ENCODE peak calls at places on chromosomes 7 and 10, in six cellular contexts. J, W, H, I, G and B are unnamed samples.

GRCh38 chr7:139647085-139647484 is 123.6 kb downstream of the CLEC2L start:
- DNase-seq in J (peak), W (no peak), H (no peak), I (no peak), G (no peak), B (no peak)

GRCh38 chr7:30785786-30786185 is 14.6 kb downstream of the MINDY4 start:
- DNase-seq in J (no peak), W (no peak), H (no peak), I (no peak), G (no peak), B (no peak)

GRCh38 chr10:71314028-71314693 is 4.9 kb upstream of the SLC29A3 start:
- DNase-seq in J (no peak), W (peak), H (no peak), I (peak), G (peak), B (no peak)

GRCh38 chr10:17784701-17785100 is 24.4 kb upstream of the MRC1 start:
- DNase-seq in J (no peak), W (no peak), H (no peak), I (no peak), G (no peak), B (no peak)

GRCh38 chr10:49296382-49296781 is 2.6 kb upstream of the C10orf71 start:
- DNase-seq in J (no peak), W (no peak), H (no peak), I (no peak), G (peak), B (no peak)

GRCh38 chr10:1354776-1355435 is 298.7 kb downstream of the WDR37 start:
- DNase-seq in J (no peak), W (no peak), H (no peak), I (no peak), G (no peak), B (peak)

GRCh38 chr10:95835149-95835860 is 72.5 kb upstream of the CC2D2B start:
- DNase-seq in J (peak), W (no peak), H (no peak), I (no peak), G (no peak), B (no peak)

GRCh38 chr10:116168745-116169144 is 104.3 kb downstream of the GFRA1 start:
- DNase-seq in J (no peak), W (no peak), H (no peak), I (no peak), G (no peak), B (no peak)

GRCh38 chr7:157515342-157516041 is 178.7 kb downstream of the DNAJB6 start:
- DNase-seq in J (no peak), W (no peak), H (no peak), I (peak), G (peak), B (peak)

GRCh38 chr7:140121321-140121720 is 55.5 kb downstream of the KDM7A start:
- DNase-seq in J (no peak), W (no peak), H (no peak), I (no peak), G (no peak), B (no peak)

GRCh38 chr10:79404231-79404609 is 41.2 kb downstream of the ZCCHC24 start:
- DNase-seq in J (no peak), W (peak), H (peak), I (peak), G (peak), B (peak)

GRCh38 chr10:28302668-28303488 is at the start of gene MPP7:
- DNase-seq in J (peak), W (peak), H (peak), I (peak), G (peak), B (peak)

GRCh38 chr10:28305551-28305950 is 2.7 kb upstream of the MPP7 start:
- DNase-seq in J (no peak), W (no peak), H (no peak), I (no peak), G (no peak), B (no peak)

GRCh38 chr10:28304032-28304571 is 1.2 kb upstream of the MPP7 start:
- DNase-seq in J (no peak), W (no peak), H (no peak), I (no peak), G (no peak), B (no peak)

GRCh38 chr10:28300027-28300426 is 2.8 kb downstream of the MPP7 start:
- DNase-seq in J (no peak), W (peak), H (no peak), I (no peak), G (no peak), B (no peak)

DNA sequence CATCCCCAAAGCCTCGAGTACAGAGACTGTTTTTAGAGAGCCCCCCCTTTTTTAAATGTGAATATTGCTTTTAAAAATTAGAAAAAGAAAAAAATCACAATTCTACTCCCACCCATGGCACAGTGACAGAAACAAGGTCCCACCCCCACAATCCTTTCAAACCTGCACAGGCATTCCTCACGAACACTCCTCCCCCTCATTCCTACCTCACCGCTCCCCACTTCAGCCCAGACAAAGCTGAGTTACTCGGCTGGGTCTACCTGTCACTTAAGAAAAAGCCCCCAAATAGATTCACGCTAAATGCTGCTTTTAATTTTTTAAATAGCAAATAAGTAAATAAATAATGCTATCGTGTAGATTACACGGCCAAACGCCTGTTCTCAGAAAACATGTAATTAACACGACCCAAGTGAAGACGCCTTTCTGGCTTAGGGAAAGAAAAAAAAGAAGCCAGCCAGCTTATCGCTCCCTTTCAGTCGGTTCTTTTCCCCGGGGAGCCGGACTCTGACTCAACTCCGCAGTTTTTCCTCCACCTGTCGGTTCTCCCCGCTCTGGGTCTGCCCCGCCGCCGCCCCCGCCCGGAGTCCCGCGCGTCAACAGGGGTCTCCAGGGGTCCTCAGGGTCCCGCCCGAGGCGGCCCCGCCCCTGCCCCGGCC is 724 bp downstream of the MPP7 start:
- DNase-seq in J (no peak), W (peak), H (no peak), I (peak), G (no peak), B (no peak)
- H3K4me3 ChIP-seq in J (peak), W (peak), H (peak), I (peak), G (peak), B (peak)

DNA sequence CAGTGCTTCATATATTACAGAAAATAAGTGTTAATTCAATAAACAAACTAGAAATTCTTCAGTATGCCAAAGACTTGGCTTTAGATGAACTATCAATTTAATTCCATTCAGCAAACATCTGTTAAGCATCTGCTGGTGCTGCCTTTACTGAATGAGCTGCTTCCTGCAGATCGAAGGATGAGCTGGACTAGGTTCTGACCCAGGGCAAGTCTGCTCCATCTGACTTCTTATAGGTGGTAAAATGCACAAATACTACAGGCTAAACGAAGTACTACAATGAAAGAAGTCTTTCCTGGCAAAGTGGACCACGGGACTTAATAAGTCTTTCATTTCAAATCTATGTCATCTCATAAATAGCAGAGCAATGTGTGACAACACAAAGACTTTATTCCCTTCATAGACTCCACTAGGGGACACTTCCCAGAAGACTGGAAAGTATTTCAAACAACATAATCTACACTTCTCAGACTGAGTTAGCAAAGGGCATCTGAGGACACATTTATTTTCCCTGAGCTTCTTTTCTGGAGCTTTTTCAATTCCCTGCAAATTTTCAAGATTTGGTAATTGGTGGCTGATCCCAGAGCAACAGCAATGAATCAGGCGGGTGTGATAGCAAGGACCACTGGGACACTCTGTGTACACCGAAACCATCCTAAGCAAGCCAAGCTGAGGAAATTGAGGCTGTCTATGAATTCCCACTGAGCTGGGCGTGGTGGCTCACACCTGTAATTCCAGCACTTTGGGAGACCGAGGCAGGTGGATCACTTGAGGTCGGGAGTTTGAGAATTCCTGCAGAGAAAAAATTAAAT is 108.9 kb upstream of the FRMD4A start:
- DNase-seq in J (no peak), W (no peak), H (no peak), I (no peak), G (no peak), B (no peak)
- TF ChIP-seq CTCF in J (no peak), W (no peak), H (no peak), I (peak), G (no peak), B (no peak)

GRCh38 chr7:149625339-149625946 is 127.8 kb upstream of the ZNF746 start:
- DNase-seq in J (no peak), W (peak), H (no peak), I (peak), G (peak), B (peak)

GRCh38 chr7:149626972-149627371 is 129.4 kb upstream of the ZNF746 start:
- DNase-seq in J (no peak), W (peak), H (no peak), I (no peak), G (no peak), B (no peak)

GRCh38 chr7:149627911-149628310 is 130.3 kb upstream of the ZNF746 start:
- DNase-seq in J (no peak), W (no peak), H (no peak), I (no peak), G (no peak), B (no peak)

GRCh38 chr7:149624419-149625338 is 127.1 kb upstream of the ZNF746 start:
- DNase-seq in J (peak), W (peak), H (peak), I (peak), G (peak), B (peak)

GRCh38 chr7:149625947-149626392 is 128.4 kb upstream of the ZNF746 start:
- DNase-seq in J (no peak), W (no peak), H (peak), I (no peak), G (no peak), B (no peak)
- H3K4me3 ChIP-seq in J (no peak), W (no peak), H (no peak), I (no peak), G (peak), B (no peak)

DNA sequence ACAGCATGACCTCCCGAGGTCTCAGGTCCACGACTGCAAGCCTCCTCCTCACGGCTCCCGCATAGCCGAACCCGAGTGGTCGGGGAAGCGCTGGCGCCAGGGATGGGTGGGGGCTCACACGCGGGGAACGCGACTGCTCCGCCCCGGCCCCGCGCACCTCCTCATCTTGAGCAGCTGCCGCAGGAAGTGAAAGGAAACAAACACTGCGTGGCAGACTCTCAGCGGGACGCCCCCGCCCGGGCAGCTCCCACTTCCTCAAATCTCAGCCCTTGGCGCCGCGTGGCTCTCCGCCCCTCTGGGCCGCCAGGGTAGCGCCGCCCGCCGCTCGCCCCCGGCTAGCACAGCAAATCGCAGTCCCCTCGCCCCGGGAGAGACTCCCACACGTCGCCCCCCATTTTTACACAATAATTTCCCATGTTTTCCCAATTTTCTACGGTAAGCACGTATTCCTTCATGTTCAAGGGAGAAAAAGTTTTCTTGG is at the start of gene TMEM243:
- DNase-seq in J (peak), W (peak), H (no peak), I (peak), G (peak), B (peak)
- TF ChIP-seq CTCF in J (peak), W (no peak), H (no peak), I (peak), G (no peak), B (peak)

GRCh38 chr7:868189-868486 is 8.2 kb upstream of the GET4 start:
- DNase-seq in J (no peak), W (no peak), H (no peak), I (no peak), G (no peak), B (peak)
- H3K4me3 ChIP-seq in J (no peak), W (no peak), H (no peak), I (no peak), G (no peak), B (no peak)

GRCh38 chr7:133412942-133413341 is 160.1 kb downstream of the EXOC4 start:
- DNase-seq in J (no peak), W (no peak), H (no peak), I (no peak), G (no peak), B (no peak)

GRCh38 chr7:133408212-133408611 is 155.3 kb downstream of the EXOC4 start:
- DNase-seq in J (no peak), W (no peak), H (no peak), I (no peak), G (no peak), B (no peak)

GRCh38 chr7:133411402-133411801 is 158.5 kb downstream of the EXOC4 start:
- DNase-seq in J (no peak), W (no peak), H (no peak), I (no peak), G (no peak), B (no peak)

GRCh38 chr7:133409421-133409820 is 156.5 kb downstream of the EXOC4 start:
- DNase-seq in J (no peak), W (no peak), H (no peak), I (no peak), G (no peak), B (no peak)
- TF ChIP-seq CTCF in J (no peak), W (no peak), H (no peak), I (no peak), G (no peak), B (no peak)

DNA sequence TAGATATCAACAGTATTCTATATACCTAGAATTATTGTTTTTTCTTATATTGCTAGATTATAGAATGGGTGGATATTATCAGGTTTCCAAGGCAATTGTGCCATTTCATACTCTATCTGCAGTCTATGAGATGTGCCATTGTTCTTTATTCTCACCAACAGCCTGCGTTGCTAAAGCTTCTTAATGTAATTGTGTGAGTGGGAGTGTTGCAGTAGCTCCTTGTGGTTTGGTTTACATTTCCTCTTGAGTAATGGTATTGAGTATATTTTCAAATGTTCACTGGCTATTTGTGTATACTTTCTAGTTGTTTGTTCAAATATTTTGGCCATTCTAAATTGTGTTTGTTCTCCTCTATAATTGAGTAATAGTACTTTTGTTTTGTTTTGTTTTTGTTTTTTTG is 199.2 kb downstream of the TFEC start:
- DNase-seq in J (no peak), W (no peak), H (no peak), I (no peak), G (no peak), B (no peak)
- H3K4me3 ChIP-seq in J (no peak), W (no peak), H (no peak), I (no peak), G (no peak), B (no peak)